ENCODE peak calls at places on chromosomes 5 and 9, in four cellular contexts. M is A549, A is SK-N-SH, N is HepG2. P is an unnamed sample.

GRCh38 chr5:36398137-36398536 is 96.4 kb upstream of the RANBP3L start:
- DNase-seq in M (no peak), A (peak; percentile 12), N (peak; percentile 20), P (no peak)

GRCh38 chr5:146447734-146448380 is 724 bp downstream of the TCERG1 start:
- DNase-seq in M (no peak), A (no peak), N (peak; percentile 47), P (no peak)

GRCh38 chr9:123524866-123525265 is 168.9 kb downstream of the CRB2 start:
- DNase-seq in M (no peak), A (no peak), N (no peak), P (no peak)

GRCh38 chr5:174446988-174447387 is 277.4 kb upstream of the MSX2 start:
- DNase-seq in M (no peak), A (no peak), N (no peak), P (no peak)

GRCh38 chr5:36152324-36153298 is 700 bp downstream of the SKP2 start:
- DNase-seq in M (peak; percentile 21), A (peak; percentile 18), N (no peak), P (no peak)

GRCh38 chr9:95505676-95506437 is 10.9 kb downstream of the PTCH1 start:
- DNase-seq in M (peak; percentile 42), A (peak; percentile 86), N (peak; percentile 70), P (no peak)

GRCh38 chr5:139178948-139179347 is 19.2 kb downstream of the SIL1 start:
- DNase-seq in M (no peak), A (no peak), N (no peak), P (no peak)

GRCh38 chr9:15149450-15149849 is 157.6 kb downstream of the TTC39B start:
- DNase-seq in M (no peak), A (no peak), N (no peak), P (no peak)

GRCh38 chr5:146283344-146283761 is 55.3 kb upstream of the POU4F3 start:
- DNase-seq in M (peak; percentile 38), A (no peak), N (peak; percentile 18), P (no peak)

GRCh38 chr5:160315968-160316367 is 3.6 kb upstream of the CCNJL start:
- DNase-seq in M (peak; percentile 76), A (no peak), N (peak; percentile 85), P (no peak)

DNA sequence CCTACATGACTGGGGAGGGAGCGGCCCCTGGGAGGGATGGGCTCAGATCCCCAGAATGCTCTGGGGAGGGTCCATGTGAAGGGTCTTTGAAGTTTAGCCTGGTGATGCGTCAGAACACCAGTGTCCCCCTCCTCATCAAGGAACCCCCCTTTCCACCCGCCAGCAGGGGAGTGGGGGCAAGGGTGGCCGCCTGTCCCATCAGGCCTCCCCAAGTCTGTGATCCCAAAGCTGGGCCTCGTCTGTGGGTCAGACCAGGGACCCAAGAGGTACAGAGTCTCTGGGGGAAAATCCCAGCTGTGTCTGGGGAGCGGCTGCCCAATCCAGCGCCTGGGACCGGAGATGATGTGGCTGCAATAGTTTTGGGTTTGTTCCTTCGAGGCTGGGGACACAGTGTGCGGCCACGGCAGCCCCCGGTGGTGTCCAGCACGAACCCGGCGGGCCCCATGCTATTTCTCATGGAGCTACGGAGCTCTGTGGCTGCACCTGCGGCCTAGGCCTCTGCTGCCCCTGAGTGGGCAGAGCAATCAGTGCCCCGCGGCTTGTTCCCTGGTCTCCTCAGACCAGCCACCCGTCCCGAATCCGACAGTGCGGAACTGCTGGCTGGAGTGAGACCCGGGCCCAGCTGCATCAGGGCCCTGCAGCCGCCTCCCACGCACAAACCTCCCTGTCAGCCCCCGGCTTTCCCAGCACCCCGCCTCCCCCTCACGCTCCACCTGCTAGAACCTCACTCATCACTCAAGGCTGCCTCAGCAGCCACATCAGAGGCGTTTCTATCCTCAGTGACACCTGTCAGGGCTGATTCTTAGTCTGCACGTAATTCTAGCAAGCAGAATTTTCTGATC is 29.2 kb downstream of the SARDH start:
- DNase-seq in M (no peak), A (no peak), N (no peak), P (peak; percentile 7)
- TF ChIP-seq PBX3 in M (no peak), A (no peak), N (no peak), P (peak; percentile 73)

GRCh38 chr5:5767286-5767928 is 344.9 kb downstream of the ICE1 start:
- DNase-seq in M (no peak), A (no peak), N (no peak), P (no peak)
- TF ChIP-seq PBX3 in M (no peak), A (no peak), N (no peak), P (no peak)

GRCh38 chr9:4146293-4146692 is 153.6 kb downstream of the GLIS3 start:
- DNase-seq in M (no peak), A (no peak), N (no peak), P (no peak)

GRCh38 chr9:4145482-4145881 is 154.4 kb downstream of the GLIS3 start:
- DNase-seq in M (no peak), A (no peak), N (no peak), P (no peak)

GRCh38 chr9:4144869-4145268 is 155.0 kb downstream of the GLIS3 start:
- DNase-seq in M (no peak), A (no peak), N (no peak), P (no peak)

GRCh38 chr9:4141201-4141750 is 158.6 kb downstream of the GLIS3 start:
- DNase-seq in M (no peak), A (no peak), N (no peak), P (no peak)

GRCh38 chr9:4143951-4144717 is 155.7 kb downstream of the GLIS3 start:
- DNase-seq in M (no peak), A (no peak), N (peak; percentile 16), P (no peak)
- TF ChIP-seq PBX3 in M (no peak), A (peak; percentile 30), N (no peak), P (no peak)

GRCh38 chr9:120382453-120382852 is 197.5 kb downstream of the CDK5RAP2 start:
- DNase-seq in M (no peak), A (no peak), N (no peak), P (no peak)

GRCh38 chr9:120384925-120385272 is 195.1 kb downstream of the CDK5RAP2 start:
- DNase-seq in M (no peak), A (no peak), N (no peak), P (no peak)

GRCh38 chr9:120383611-120383998 is 196.4 kb downstream of the CDK5RAP2 start:
- DNase-seq in M (no peak), A (peak; percentile 41), N (no peak), P (no peak)

GRCh38 chr9:120385606-120386389 is 194.2 kb downstream of the CDK5RAP2 start:
- DNase-seq in M (no peak), A (no peak), N (no peak), P (no peak)

DNA sequence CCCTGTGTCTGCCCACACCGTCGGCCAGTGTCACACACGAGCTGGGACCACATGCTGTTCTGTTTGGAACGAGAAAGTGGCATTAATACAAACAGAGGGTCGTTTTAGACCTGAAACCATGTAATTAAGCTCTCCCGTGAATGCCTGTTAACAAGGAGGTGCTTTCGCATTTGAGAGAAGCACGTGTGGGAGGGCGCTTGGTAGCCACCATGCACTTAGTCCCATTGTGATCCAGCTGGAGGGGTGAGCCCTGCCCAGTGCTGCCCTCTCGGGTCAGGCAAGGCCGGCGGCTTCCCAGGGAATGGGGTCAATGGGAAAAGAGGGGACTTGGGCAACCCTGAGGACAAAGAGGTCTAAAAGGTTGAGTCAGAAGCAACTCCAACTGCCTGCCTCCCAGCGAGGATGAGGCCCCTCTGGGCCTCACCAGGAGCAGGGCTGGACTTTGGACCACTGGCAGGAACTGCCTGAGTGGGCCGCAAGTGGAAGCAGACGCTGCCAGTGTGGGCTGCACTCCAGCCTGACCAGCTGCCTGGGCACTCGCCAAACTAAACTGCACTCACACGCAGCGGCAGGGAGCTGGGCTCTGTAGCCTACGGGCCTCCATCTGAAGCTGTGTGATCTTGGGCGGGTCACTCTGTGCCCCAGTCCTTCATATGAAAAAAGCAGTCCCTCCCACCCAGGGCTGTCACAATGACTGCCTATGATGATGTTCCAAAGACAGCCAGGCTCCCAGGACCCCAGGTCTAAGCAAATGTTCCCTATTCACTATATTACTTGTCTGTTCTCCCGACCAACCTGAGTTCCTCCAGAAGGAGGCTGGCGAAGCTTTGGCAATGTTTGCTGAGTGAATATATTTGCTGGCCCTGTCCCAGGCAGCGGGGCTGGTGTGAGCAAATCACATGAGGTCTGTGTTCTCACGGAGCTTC is 195.7 kb downstream of the CDK5RAP2 start:
- DNase-seq in M (no peak), A (peak; percentile 41), N (peak; percentile 93), P (no peak)
- TF ChIP-seq PBX3 in M (no peak), A (no peak), N (no peak), P (no peak)

GRCh38 chr9:105832311-105832710 is 138.0 kb downstream of the TMEM38B start:
- DNase-seq in M (no peak), A (no peak), N (no peak), P (no peak)
- TF ChIP-seq PBX3 in M (no peak), A (no peak), N (no peak), P (no peak)

DNA sequence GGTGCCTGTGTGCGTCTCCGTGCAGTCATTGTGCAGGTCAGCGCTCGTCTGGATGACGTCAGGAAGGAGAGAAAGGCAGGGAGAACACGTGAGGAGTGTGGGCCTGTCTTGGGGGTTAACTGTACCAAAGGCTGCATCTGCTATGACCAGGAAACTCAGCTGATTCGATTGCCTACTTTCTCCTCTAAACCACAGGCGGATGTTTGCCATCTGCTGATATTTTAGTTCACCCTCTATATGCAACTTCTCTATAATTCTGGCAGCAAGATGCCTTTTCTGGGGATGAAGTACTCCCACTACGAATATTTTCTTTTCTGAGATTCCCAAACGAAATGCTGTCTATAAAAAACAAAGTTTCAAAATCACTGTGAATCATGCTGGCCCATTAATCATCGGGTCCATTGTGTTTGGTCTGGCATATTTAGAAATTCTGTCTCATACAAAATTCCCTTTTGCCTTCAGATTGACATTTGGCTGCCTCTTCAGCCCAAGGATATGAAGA is 24.7 kb downstream of the PCSK1 start:
- DNase-seq in M (peak; percentile 23), A (no peak), N (no peak), P (no peak)
- TF ChIP-seq PBX3 in M (no peak), A (no peak), N (no peak), P (no peak)

GRCh38 chr5:124043456-124043855 is 531.5 kb downstream of the CSNK1G3 start:
- DNase-seq in M (peak; percentile 7), A (peak; percentile 2), N (peak; percentile 2), P (no peak)
- TF ChIP-seq PBX3 in M (no peak), A (no peak), N (no peak), P (no peak)

P was measured in GM12878.